ENCODE peak calls at places on chromosomes 1 and 21, in nine cellular contexts. One of them, this sample, is unnamed.

GRCh38 chr1:113804421-113805255 is 7.6 kb downstream of the RSBN1 start:
- DNase-seq in OCI-LY7: no peak
- DNase-seq in Karpas-422: no peak
- DNase-seq in AG04449: no peak
- DNase-seq in AG09309: peak; percentile 46
- DNase-seq in HL-60: no peak
- DNase-seq in coronary artery: no peak
- DNase-seq in BE2C: peak; percentile 12
- DNase-seq in GM23338: no peak
- DNase-seq in this sample: no peak

GRCh38 chr1:205656236-205656635 is 24.1 kb downstream of the SLC45A3 start:
- DNase-seq in Karpas-422: no peak
- DNase-seq in AG09309: no peak
- DNase-seq in HL-60: no peak
- DNase-seq in GM23338: no peak
- DNase-seq in coronary artery: no peak
- DNase-seq in AG04449: no peak
- DNase-seq in BE2C: no peak
- DNase-seq in OCI-LY7: no peak
- DNase-seq in this sample: no peak

GRCh38 chr1:175314300-175314699 is 121.7 kb upstream of the KIAA0040 start:
- DNase-seq in BE2C: no peak
- DNase-seq in HL-60: no peak
- DNase-seq in Karpas-422: no peak
- DNase-seq in GM23338: no peak
- DNase-seq in AG09309: no peak
- DNase-seq in OCI-LY7: peak; percentile 22
- DNase-seq in coronary artery: no peak
- DNase-seq in AG04449: no peak
- DNase-seq in this sample: no peak

GRCh38 chr1:23624440-23624839 is 65.1 kb upstream of the ID3 start:
- DNase-seq in AG09309: no peak
- DNase-seq in AG04449: no peak
- DNase-seq in BE2C: no peak
- DNase-seq in OCI-LY7: no peak
- DNase-seq in GM23338: no peak
- DNase-seq in Karpas-422: peak; percentile 29
- DNase-seq in coronary artery: no peak
- DNase-seq in HL-60: no peak
- DNase-seq in this sample: no peak

GRCh38 chr1:28123461-28123961 is 35.1 kb upstream of the EYA3 start:
- DNase-seq in OCI-LY7: no peak
- DNase-seq in AG04449: no peak
- DNase-seq in coronary artery: no peak
- DNase-seq in BE2C: no peak
- DNase-seq in AG09309: no peak
- DNase-seq in HL-60: peak; percentile 78
- DNase-seq in Karpas-422: no peak
- DNase-seq in GM23338: no peak
- DNase-seq in this sample: no peak

GRCh38 chr1:51671527-51672325 is 54.8 kb downstream of the OSBPL9 start:
- DNase-seq in GM23338: no peak
- DNase-seq in BE2C: no peak
- DNase-seq in HL-60: no peak
- DNase-seq in AG09309: no peak
- DNase-seq in coronary artery: no peak
- DNase-seq in AG04449: peak; percentile 34
- DNase-seq in OCI-LY7: no peak
- DNase-seq in Karpas-422: no peak
- DNase-seq in this sample: no peak

GRCh38 chr1:116738673-116739370 is 15.4 kb upstream of the CD2 start:
- DNase-seq in coronary artery: no peak
- DNase-seq in OCI-LY7: peak; percentile 23
- DNase-seq in BE2C: no peak
- DNase-seq in Karpas-422: no peak
- DNase-seq in HL-60: no peak
- DNase-seq in AG09309: no peak
- DNase-seq in AG04449: no peak
- DNase-seq in GM23338: no peak
- DNase-seq in this sample: no peak

GRCh38 chr21:36717901-36718465 is 19.1 kb downstream of the SIM2 start:
- DNase-seq in AG04449: no peak
- DNase-seq in coronary artery: no peak
- DNase-seq in BE2C: no peak
- DNase-seq in GM23338: no peak
- DNase-seq in OCI-LY7: no peak
- DNase-seq in AG09309: no peak
- DNase-seq in Karpas-422: no peak
- DNase-seq in HL-60: no peak
- DNase-seq in this sample: no peak

GRCh38 chr1:225774276-225775147 is 3.1 kb upstream of the SRP9 start:
- DNase-seq in Karpas-422: no peak
- DNase-seq in GM23338: no peak
- DNase-seq in BE2C: no peak
- DNase-seq in AG04449: no peak
- DNase-seq in coronary artery: no peak
- DNase-seq in OCI-LY7: no peak
- DNase-seq in HL-60: no peak
- DNase-seq in AG09309: no peak
- DNase-seq in this sample: no peak

GRCh38 chr1:64183380-64183984 is 19.9 kb upstream of the UBE2U start:
- DNase-seq in AG09309: no peak
- DNase-seq in AG04449: no peak
- DNase-seq in coronary artery: no peak
- DNase-seq in GM23338: peak; percentile 70
- DNase-seq in BE2C: peak; percentile 24
- DNase-seq in Karpas-422: no peak
- DNase-seq in OCI-LY7: no peak
- DNase-seq in HL-60: no peak
- DNase-seq in this sample: no peak

GRCh38 chr1:54275349-54275748 is 75.4 kb downstream of the MRPL37 start:
- DNase-seq in AG04449: no peak
- DNase-seq in HL-60: no peak
- DNase-seq in OCI-LY7: no peak
- DNase-seq in Karpas-422: no peak
- DNase-seq in coronary artery: peak; percentile 95
- DNase-seq in BE2C: no peak
- DNase-seq in AG09309: no peak
- DNase-seq in GM23338: no peak
- DNase-seq in this sample: no peak

GRCh38 chr1:201912832-201913231 is 24.1 kb downstream of the SHISA4 start:
- DNase-seq in coronary artery: no peak
- DNase-seq in GM23338: no peak
- DNase-seq in Karpas-422: no peak
- DNase-seq in AG04449: no peak
- DNase-seq in HL-60: no peak
- DNase-seq in BE2C: no peak
- DNase-seq in OCI-LY7: no peak
- DNase-seq in AG09309: no peak
- DNase-seq in this sample: no peak

GRCh38 chr1:158716335-158716734 is 4.2 kb downstream of the OR6K3 start:
- DNase-seq in HL-60: no peak
- DNase-seq in AG04449: no peak
- DNase-seq in Karpas-422: no peak
- DNase-seq in OCI-LY7: no peak
- DNase-seq in BE2C: no peak
- DNase-seq in AG09309: no peak
- DNase-seq in GM23338: no peak
- DNase-seq in coronary artery: no peak
- DNase-seq in this sample: no peak

GRCh38 chr1:158714754-158715153 is 5.8 kb downstream of the OR6K3 start:
- DNase-seq in coronary artery: no peak
- DNase-seq in Karpas-422: no peak
- DNase-seq in HL-60: no peak
- DNase-seq in AG04449: no peak
- DNase-seq in BE2C: no peak
- DNase-seq in AG09309: no peak
- DNase-seq in GM23338: peak; percentile 9
- DNase-seq in OCI-LY7: no peak
- DNase-seq in this sample: no peak

GRCh38 chr1:158706096-158706495 is 5.6 kb upstream of the OR6K2 start:
- DNase-seq in GM23338: peak; percentile 11
- DNase-seq in coronary artery: no peak
- DNase-seq in AG09309: no peak
- DNase-seq in HL-60: no peak
- DNase-seq in OCI-LY7: no peak
- DNase-seq in AG04449: no peak
- DNase-seq in BE2C: no peak
- DNase-seq in Karpas-422: no peak
- DNase-seq in this sample: no peak

DNA sequence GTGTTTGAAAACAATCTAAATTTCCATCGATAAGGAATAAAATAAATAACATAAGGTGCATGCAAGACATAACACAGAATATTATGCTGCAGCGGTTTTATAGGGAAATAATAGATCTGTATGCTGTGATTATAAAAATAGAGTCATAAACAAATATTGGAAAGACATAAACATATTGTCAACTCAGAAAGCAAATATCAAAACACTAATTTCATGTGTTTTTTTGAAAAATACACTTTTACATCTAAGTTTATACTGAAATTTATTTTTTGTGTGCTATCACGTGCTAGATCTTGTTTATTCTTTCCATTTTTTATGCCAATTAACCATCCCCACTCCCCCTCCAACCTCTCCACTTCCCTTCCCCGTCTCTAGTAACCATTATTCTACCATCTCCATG is 9.4 kb downstream of the OR6K3 start:
- DNase-seq in OCI-LY7: no peak
- DNase-seq in HL-60: no peak
- DNase-seq in coronary artery: no peak
- DNase-seq in BE2C: no peak
- DNase-seq in AG04449: no peak
- DNase-seq in Karpas-422: no peak
- DNase-seq in AG09309: no peak
- DNase-seq in GM23338: no peak
- DNase-seq in this sample: no peak
- H3K4me3 ChIP-seq in OCI-LY7: no peak overlapping the region
- H3K4me3 ChIP-seq in HL-60: no peak overlapping the region
- H3K4me3 ChIP-seq in coronary artery: no peak overlapping the region
- H3K4me3 ChIP-seq in BE2C: no peak overlapping the region
- H3K4me3 ChIP-seq in AG04449: no peak overlapping the region
- H3K4me3 ChIP-seq in Karpas-422: no peak overlapping the region
- H3K4me3 ChIP-seq in AG09309: no peak overlapping the region
- H3K4me3 ChIP-seq in GM23338: no peak overlapping the region
- H3K4me3 ChIP-seq in this sample: no peak overlapping the region

GRCh38 chr1:146007048-146007784 is 10.8 kb upstream of the TXNIP start:
- DNase-seq in OCI-LY7: peak; percentile 94
- DNase-seq in Karpas-422: peak; percentile 96
- DNase-seq in BE2C: peak; percentile 68
- DNase-seq in HL-60: peak; percentile 79
- DNase-seq in AG09309: peak; percentile 51
- DNase-seq in coronary artery: no peak
- DNase-seq in GM23338: peak; percentile 87
- DNase-seq in AG04449: no peak
- DNase-seq in this sample: peak; percentile 25
- H3K4me3 ChIP-seq in OCI-LY7: no peak overlapping the region
- H3K4me3 ChIP-seq in Karpas-422: no peak overlapping the region
- H3K4me3 ChIP-seq in BE2C: no peak overlapping the region
- H3K4me3 ChIP-seq in HL-60: no peak overlapping the region
- H3K4me3 ChIP-seq in AG09309: no peak overlapping the region
- H3K4me3 ChIP-seq in coronary artery: peak overlapping the region; percentile 54
- H3K4me3 ChIP-seq in GM23338: no peak overlapping the region
- H3K4me3 ChIP-seq in AG04449: no peak overlapping the region
- H3K4me3 ChIP-seq in this sample: no peak overlapping the region

GRCh38 chr1:60068393-60069045 is 5.1 kb downstream of the C1orf87 start:
- DNase-seq in coronary artery: no peak
- DNase-seq in GM23338: no peak
- DNase-seq in HL-60: no peak
- DNase-seq in AG09309: peak; percentile 63
- DNase-seq in BE2C: no peak
- DNase-seq in Karpas-422: no peak
- DNase-seq in AG04449: peak; percentile 17
- DNase-seq in OCI-LY7: no peak
- DNase-seq in this sample: no peak

GRCh38 chr1:60078182-60078581 is 4.6 kb upstream of the C1orf87 start:
- DNase-seq in HL-60: no peak
- DNase-seq in AG09309: no peak
- DNase-seq in coronary artery: no peak
- DNase-seq in BE2C: no peak
- DNase-seq in GM23338: no peak
- DNase-seq in AG04449: peak; percentile 16
- DNase-seq in OCI-LY7: no peak
- DNase-seq in Karpas-422: no peak
- DNase-seq in this sample: no peak

GRCh38 chr1:60069691-60070090 is 3.9 kb downstream of the C1orf87 start:
- DNase-seq in OCI-LY7: no peak
- DNase-seq in HL-60: no peak
- DNase-seq in AG09309: no peak
- DNase-seq in Karpas-422: no peak
- DNase-seq in coronary artery: no peak
- DNase-seq in BE2C: no peak
- DNase-seq in AG04449: no peak
- DNase-seq in GM23338: no peak
- DNase-seq in this sample: no peak

GRCh38 chr1:60073605-60074278 is at the start of gene C1orf87:
- DNase-seq in OCI-LY7: no peak
- DNase-seq in GM23338: peak; percentile 83
- DNase-seq in coronary artery: no peak
- DNase-seq in AG04449: no peak
- DNase-seq in BE2C: no peak
- DNase-seq in Karpas-422: no peak
- DNase-seq in AG09309: no peak
- DNase-seq in HL-60: no peak
- DNase-seq in this sample: no peak
- H3K4me3 ChIP-seq in OCI-LY7: no peak within 1 kb of the TSS
- H3K4me3 ChIP-seq in GM23338: peak within 1 kb of the TSS; percentile 77
- H3K4me3 ChIP-seq in coronary artery: no peak within 1 kb of the TSS
- H3K4me3 ChIP-seq in AG04449: no peak within 1 kb of the TSS
- H3K4me3 ChIP-seq in BE2C: no peak within 1 kb of the TSS
- H3K4me3 ChIP-seq in Karpas-422: no peak within 1 kb of the TSS
- H3K4me3 ChIP-seq in AG09309: no peak within 1 kb of the TSS
- H3K4me3 ChIP-seq in HL-60: no peak within 1 kb of the TSS
- H3K4me3 ChIP-seq in this sample: peak within 1 kb of the TSS; percentile 36

GRCh38 chr1:60596791-60597748 is 485.3 kb upstream of the NFIA start:
- DNase-seq in GM23338: no peak
- DNase-seq in coronary artery: no peak
- DNase-seq in Karpas-422: no peak
- DNase-seq in BE2C: no peak
- DNase-seq in AG09309: no peak
- DNase-seq in AG04449: no peak
- DNase-seq in HL-60: no peak
- DNase-seq in OCI-LY7: no peak
- DNase-seq in this sample: no peak

GRCh38 chr1:60598055-60598910 is 484.1 kb upstream of the NFIA start:
- DNase-seq in AG09309: no peak
- DNase-seq in BE2C: no peak
- DNase-seq in GM23338: no peak
- DNase-seq in HL-60: no peak
- DNase-seq in OCI-LY7: no peak
- DNase-seq in AG04449: no peak
- DNase-seq in coronary artery: no peak
- DNase-seq in Karpas-422: no peak
- DNase-seq in this sample: no peak

DNA sequence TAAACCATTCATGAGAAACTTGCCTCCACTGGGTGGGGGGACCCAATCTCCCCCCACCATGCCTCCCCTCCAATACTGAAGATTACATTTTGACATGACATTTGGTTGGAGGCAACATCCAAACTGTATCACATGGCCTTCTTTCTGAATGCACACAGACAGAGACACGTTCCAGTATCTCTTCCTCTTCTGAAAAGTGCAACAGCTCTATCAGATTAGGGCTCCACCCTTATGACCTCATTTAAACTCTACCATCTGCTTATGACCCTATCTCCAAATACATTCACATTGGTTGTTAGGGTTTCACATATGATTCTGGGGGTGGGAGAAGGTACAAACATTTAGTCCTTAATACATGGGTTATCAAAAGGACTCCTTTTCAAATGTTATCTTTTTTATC is 481.8 kb upstream of the NFIA start:
- DNase-seq in Karpas-422: no peak
- DNase-seq in AG09309: no peak
- DNase-seq in HL-60: no peak
- DNase-seq in coronary artery: no peak
- DNase-seq in BE2C: no peak
- DNase-seq in AG04449: no peak
- DNase-seq in OCI-LY7: no peak
- DNase-seq in GM23338: no peak
- DNase-seq in this sample: no peak
- H3K4me3 ChIP-seq in Karpas-422: no peak overlapping the region
- H3K4me3 ChIP-seq in AG09309: no peak overlapping the region
- H3K4me3 ChIP-seq in HL-60: no peak overlapping the region
- H3K4me3 ChIP-seq in coronary artery: no peak overlapping the region
- H3K4me3 ChIP-seq in BE2C: no peak overlapping the region
- H3K4me3 ChIP-seq in AG04449: no peak overlapping the region
- H3K4me3 ChIP-seq in OCI-LY7: no peak overlapping the region
- H3K4me3 ChIP-seq in GM23338: no peak overlapping the region
- H3K4me3 ChIP-seq in this sample: no peak overlapping the region

This sample was measured in retinal pigment epithelial cell.